ENCODE peak calls at places on chromosomes 4 and X, in eight cellular contexts. One of them, this sample, is unnamed.

GRCh38 chrX:109270580-109271484 is 211.1 kb downstream of the GUCY2F start:
- DNase-seq in head of caudate nucleus: no peak
- DNase-seq in DMS153: no peak
- DNase-seq in naive thymus-derived CD4-positive, alpha-beta T cell: no peak
- DNase-seq in COLO829: peak; percentile 19
- DNase-seq in ACHN: peak; percentile 29
- DNase-seq in left cardiac atrium: no peak
- DNase-seq in foreskin fibroblast: peak; percentile 2
- DNase-seq in this sample: no peak

GRCh38 chr4:95428216-95429085 is 120.3 kb downstream of the UNC5C start:
- DNase-seq in COLO829: no peak
- DNase-seq in ACHN: no peak
- DNase-seq in foreskin fibroblast: no peak
- DNase-seq in head of caudate nucleus: no peak
- DNase-seq in DMS153: no peak
- DNase-seq in left cardiac atrium: no peak
- DNase-seq in naive thymus-derived CD4-positive, alpha-beta T cell: no peak
- DNase-seq in this sample: no peak

GRCh38 chr4:8323947-8324555 is 54.5 kb downstream of the HTRA3 start:
- DNase-seq in foreskin fibroblast: no peak
- DNase-seq in head of caudate nucleus: no peak
- DNase-seq in naive thymus-derived CD4-positive, alpha-beta T cell: no peak
- DNase-seq in DMS153: no peak
- DNase-seq in ACHN: no peak
- DNase-seq in left cardiac atrium: no peak
- DNase-seq in COLO829: no peak
- DNase-seq in this sample: no peak

GRCh38 chr4:43846111-43846587 is 602.5 kb downstream of the KCTD8 start:
- DNase-seq in naive thymus-derived CD4-positive, alpha-beta T cell: no peak
- DNase-seq in left cardiac atrium: no peak
- DNase-seq in head of caudate nucleus: no peak
- DNase-seq in DMS153: no peak
- DNase-seq in ACHN: no peak
- DNase-seq in foreskin fibroblast: no peak
- DNase-seq in COLO829: no peak
- DNase-seq in this sample: no peak

GRCh38 chr4:8192748-8193738 is 6.0 kb upstream of the SH3TC1 start:
- DNase-seq in naive thymus-derived CD4-positive, alpha-beta T cell: peak; percentile 33
- DNase-seq in COLO829: no peak
- DNase-seq in ACHN: peak; percentile 57
- DNase-seq in foreskin fibroblast: peak; percentile 60
- DNase-seq in left cardiac atrium: peak; percentile 59
- DNase-seq in DMS153: peak; percentile 69
- DNase-seq in head of caudate nucleus: peak; percentile 28
- DNase-seq in this sample: no peak

GRCh38 chrX:120740072-120740471 is 110.2 kb upstream of the C1GALT1C1 start:
- DNase-seq in ACHN: no peak
- DNase-seq in foreskin fibroblast: no peak
- DNase-seq in head of caudate nucleus: no peak
- DNase-seq in naive thymus-derived CD4-positive, alpha-beta T cell: no peak
- DNase-seq in DMS153: no peak
- DNase-seq in left cardiac atrium: no peak
- DNase-seq in COLO829: no peak
- DNase-seq in this sample: no peak

GRCh38 chr4:66486068-66486467 is 815.8 kb upstream of the EPHA5 start:
- DNase-seq in DMS153: no peak
- DNase-seq in COLO829: no peak
- DNase-seq in left cardiac atrium: no peak
- DNase-seq in head of caudate nucleus: no peak
- DNase-seq in naive thymus-derived CD4-positive, alpha-beta T cell: no peak
- DNase-seq in foreskin fibroblast: no peak
- DNase-seq in ACHN: no peak
- DNase-seq in this sample: no peak

GRCh38 chrX:29858714-29859113 is 356.6 kb upstream of the MAGEB2 start:
- DNase-seq in naive thymus-derived CD4-positive, alpha-beta T cell: no peak
- DNase-seq in head of caudate nucleus: no peak
- DNase-seq in DMS153: no peak
- DNase-seq in ACHN: no peak
- DNase-seq in left cardiac atrium: no peak
- DNase-seq in foreskin fibroblast: peak; percentile 60
- DNase-seq in COLO829: no peak
- DNase-seq in this sample: no peak

GRCh38 chrX:12013220-12013619 is 125.1 kb upstream of the FRMPD4 start:
- DNase-seq in naive thymus-derived CD4-positive, alpha-beta T cell: no peak
- DNase-seq in head of caudate nucleus: no peak
- DNase-seq in ACHN: peak; percentile 12
- DNase-seq in DMS153: peak; percentile 49
- DNase-seq in left cardiac atrium: no peak
- DNase-seq in foreskin fibroblast: peak; percentile 59
- DNase-seq in COLO829: peak; percentile 42
- DNase-seq in this sample: peak; percentile 6

GRCh38 chr4:57265831-57266582 is 155.8 kb upstream of the IGFBP7 start:
- DNase-seq in DMS153: no peak
- DNase-seq in ACHN: no peak
- DNase-seq in left cardiac atrium: peak; percentile 24
- DNase-seq in head of caudate nucleus: no peak
- DNase-seq in COLO829: no peak
- DNase-seq in naive thymus-derived CD4-positive, alpha-beta T cell: no peak
- DNase-seq in foreskin fibroblast: no peak
- DNase-seq in this sample: no peak

GRCh38 chr4:56099378-56099786 is 150.6 kb downstream of the CEP135 start:
- DNase-seq in left cardiac atrium: no peak
- DNase-seq in head of caudate nucleus: peak; percentile 11
- DNase-seq in COLO829: peak; percentile 62
- DNase-seq in foreskin fibroblast: no peak
- DNase-seq in DMS153: no peak
- DNase-seq in ACHN: no peak
- DNase-seq in naive thymus-derived CD4-positive, alpha-beta T cell: no peak
- DNase-seq in this sample: no peak

GRCh38 chr4:37524267-37524666 is 161.9 kb downstream of the RELL1 start:
- DNase-seq in left cardiac atrium: no peak
- DNase-seq in head of caudate nucleus: no peak
- DNase-seq in foreskin fibroblast: no peak
- DNase-seq in COLO829: no peak
- DNase-seq in ACHN: no peak
- DNase-seq in DMS153: no peak
- DNase-seq in naive thymus-derived CD4-positive, alpha-beta T cell: no peak
- DNase-seq in this sample: no peak

GRCh38 chr4:111675746-111676145 is 469.5 kb upstream of the FAM241A start:
- DNase-seq in head of caudate nucleus: no peak
- DNase-seq in ACHN: no peak
- DNase-seq in COLO829: no peak
- DNase-seq in naive thymus-derived CD4-positive, alpha-beta T cell: no peak
- DNase-seq in DMS153: no peak
- DNase-seq in foreskin fibroblast: no peak
- DNase-seq in left cardiac atrium: no peak
- DNase-seq in this sample: no peak

GRCh38 chrX:115689931-115690330 is 129.0 kb downstream of the PLS3 start:
- DNase-seq in COLO829: no peak
- DNase-seq in DMS153: no peak
- DNase-seq in head of caudate nucleus: no peak
- DNase-seq in ACHN: no peak
- DNase-seq in left cardiac atrium: no peak
- DNase-seq in foreskin fibroblast: peak; percentile 33
- DNase-seq in naive thymus-derived CD4-positive, alpha-beta T cell: no peak
- DNase-seq in this sample: no peak

GRCh38 chr4:7987148-7987989 is 47.7 kb upstream of the AFAP1 start:
- DNase-seq in COLO829: peak; percentile 62
- DNase-seq in DMS153: no peak
- DNase-seq in naive thymus-derived CD4-positive, alpha-beta T cell: peak; percentile 68
- DNase-seq in left cardiac atrium: peak; percentile 76
- DNase-seq in ACHN: peak; percentile 64
- DNase-seq in head of caudate nucleus: peak; percentile 58
- DNase-seq in foreskin fibroblast: peak; percentile 85
- DNase-seq in this sample: peak; percentile 74